ENCODE peak calls at places on chromosome 10, in four cellular contexts. B is KG1, G is NCI-H2081, K is brain microvascular endothelial cell. Z is an unnamed sample.

GRCh38 chr10:97542169-97543024 is 30.2 kb upstream of the ANKRD2 start:
- DNase-seq in B (no peak), G (no peak), K (peak), Z (peak)

GRCh38 chr10:86261933-86262665 is 104.5 kb downstream of the GRID1 start:
- DNase-seq in B (no peak), G (peak), K (no peak), Z (no peak)

GRCh38 chr10:67602268-67602950 is 93.6 kb downstream of the CTNNA3 start:
- DNase-seq in B (no peak), G (no peak), K (peak), Z (no peak)

GRCh38 chr10:43128958-43129706 is 9.1 kb upstream of the CSGALNACT2 start:
- DNase-seq in B (peak), G (no peak), K (peak), Z (peak)

GRCh38 chr10:123858039-123858740 is 33.4 kb downstream of the CPXM2 start:
- DNase-seq in B (no peak), G (no peak), K (peak), Z (no peak)

GRCh38 chr10:95651346-95652115 is 5.0 kb downstream of the ALDH18A1 start:
- DNase-seq in B (no peak), G (no peak), K (no peak), Z (no peak)

GRCh38 chr10:29522038-29522855 is 112.5 kb downstream of the SVIL start:
- DNase-seq in B (no peak), G (no peak), K (peak), Z (no peak)

GRCh38 chr10:35498693-35499092 is 106.4 kb upstream of the GJD4 start:
- DNase-seq in B (no peak), G (no peak), K (no peak), Z (no peak)

GRCh38 chr10:125148021-125148439 is 12.3 kb downstream of the CTBP2 start:
- DNase-seq in B (no peak), G (no peak), K (no peak), Z (no peak)

GRCh38 chr10:93461124-93461806 is 20.9 kb downstream of the MYOF start:
- DNase-seq in B (no peak), G (no peak), K (no peak), Z (no peak)

GRCh38 chr10:79024296-79024695 is 44.5 kb upstream of the ZMIZ1 start:
- DNase-seq in B (no peak), G (no peak), K (no peak), Z (no peak)

GRCh38 chr10:103792547-103792946 is 62.8 kb downstream of the SH3PXD2A start:
- DNase-seq in B (no peak), G (no peak), K (no peak), Z (no peak)

GRCh38 chr10:113167702-113168101 is 217.7 kb downstream of the TCF7L2 start:
- DNase-seq in B (no peak), G (no peak), K (no peak), Z (no peak)

GRCh38 chr10:74051729-74052342 is 53.9 kb downstream of the VCL start:
- DNase-seq in B (no peak), G (no peak), K (no peak), Z (no peak)

GRCh38 chr10:93277360-93277759 is 203.7 kb downstream of the CYP26A1 start:
- DNase-seq in B (no peak), G (no peak), K (no peak), Z (no peak)

GRCh38 chr10:132912685-132913558 is 29.4 kb downstream of the CFAP46 start:
- DNase-seq in B (no peak), G (no peak), K (no peak), Z (no peak)

GRCh38 chr10:124624456-124624855 is 119.7 kb downstream of the FAM53B start:
- DNase-seq in B (no peak), G (no peak), K (no peak), Z (no peak)

GRCh38 chr10:113450046-113450445 is 102.8 kb upstream of the HABP2 start:
- DNase-seq in B (no peak), G (no peak), K (no peak), Z (no peak)

GRCh38 chr10:35208949-35209613 is 82.4 kb downstream of the CREM start:
- DNase-seq in B (no peak), G (no peak), K (no peak), Z (no peak)

GRCh38 chr10:80599424-80599847 is 61.7 kb downstream of the SH2D4B start:
- DNase-seq in B (peak), G (no peak), K (peak), Z (peak)

GRCh38 chr10:35611750-35612149 is 6.6 kb downstream of the GJD4 start:
- DNase-seq in B (no peak), G (no peak), K (no peak), Z (no peak)

GRCh38 chr10:69728335-69728861 is 73.3 kb upstream of the COL13A1 start:
- DNase-seq in B (no peak), G (no peak), K (peak), Z (no peak)

GRCh38 chr10:90652519-90652918 is 205.3 kb downstream of the HTR7 start:
- DNase-seq in B (no peak), G (no peak), K (peak), Z (no peak)

GRCh38 chr10:124206616-124207015 is 113.2 kb upstream of the CHST15 start:
- DNase-seq in B (no peak), G (no peak), K (no peak), Z (no peak)

GRCh38 chr10:122128357-122128756 is 139.4 kb downstream of the TACC2 start:
- DNase-seq in B (no peak), G (no peak), K (no peak), Z (no peak)

GRCh38 chr10:114445332-114445731 is 41.0 kb upstream of the AFAP1L2 start:
- DNase-seq in B (no peak), G (no peak), K (no peak), Z (no peak)

GRCh38 chr10:71765176-71765906 is 8.0 kb downstream of the VSIR start:
- DNase-seq in B (no peak), G (no peak), K (no peak), Z (no peak)

GRCh38 chr10:110487411-110488123 is 10.1 kb upstream of the DUSP5 start:
- DNase-seq in B (no peak), G (no peak), K (no peak), Z (no peak)

Z was measured in GDM1.